ENCODE peak calls at places on chromosomes 3 and 15, in seven cellular contexts. Q, K, W, B, A, I and C are unnamed samples.

GRCh38 chr3:178086419-178086818 is 449.8 kb upstream of the KCNMB2 start:
- DNase-seq in B (no peak), W (no peak), Q (no peak), K (no peak), I (no peak), A (no peak), C (no peak)

GRCh38 chr3:112470791-112471190 is 28.5 kb downstream of the BTLA start:
- DNase-seq in B (no peak), Q (no peak), I (no peak), A (no peak), W (no peak), K (no peak), C (no peak)

GRCh38 chr3:82807781-82808180 is 1046.3 kb upstream of the GBE1 start:
- DNase-seq in Q (no peak), B (peak), W (no peak), I (no peak), K (no peak), A (no peak), C (no peak)

GRCh38 chr15:91874992-91875651 is 21.6 kb downstream of the SLCO3A1 start:
- DNase-seq in W (no peak), I (no peak), Q (no peak), A (no peak), K (no peak), B (no peak), C (no peak)

GRCh38 chr3:195767792-195768191 is 43.9 kb downstream of the MUC4 start:
- DNase-seq in Q (no peak), W (no peak), B (no peak), A (no peak), K (no peak), I (no peak), C (no peak)

GRCh38 chr3:181056276-181056675 is 66.7 kb upstream of the DNAJC19 start:
- DNase-seq in Q (no peak), K (no peak), A (no peak), W (no peak), B (no peak), I (no peak), C (no peak)

GRCh38 chr15:74781673-74782595 is at the start of gene CSK:
- DNase-seq in A (peak), B (peak), W (peak), Q (peak), I (peak), K (peak), C (no peak)

GRCh38 chr3:48784426-48785120 is 63.1 kb downstream of the PRKAR2A start:
- DNase-seq in W (no peak), A (no peak), K (no peak), Q (no peak), B (no peak), I (no peak), C (no peak)

GRCh38 chr3:160665784-160666526 is 11.0 kb upstream of the ARL14 start:
- DNase-seq in K (no peak), Q (no peak), B (no peak), I (no peak), W (no peak), A (no peak), C (no peak)

GRCh38 chr15:85329561-85330421 is 50.6 kb upstream of the AKAP13 start:
- DNase-seq in I (no peak), W (peak), Q (no peak), B (no peak), K (no peak), A (no peak), C (no peak)

GRCh38 chr15:35737521-35737920 is 191.6 kb upstream of the DPH6 start:
- DNase-seq in A (no peak), I (no peak), Q (no peak), B (no peak), K (no peak), W (no peak), C (no peak)

GRCh38 chr3:67875338-67875737 is 220.9 kb upstream of the SUCLG2 start:
- DNase-seq in I (no peak), B (no peak), Q (no peak), A (no peak), K (no peak), W (no peak), C (no peak)

GRCh38 chr15:26891448-26891881 is 24.6 kb downstream of the GABRA5 start:
- DNase-seq in I (no peak), B (peak), W (no peak), K (peak), Q (no peak), A (peak), C (peak)

GRCh38 chr3:197224034-197224444 is 74.4 kb downstream of the DLG1 start:
- DNase-seq in K (peak), I (no peak), B (no peak), Q (peak), A (no peak), W (peak), C (peak)

GRCh38 chr3:32046102-32046501 is 60.3 kb upstream of the GPD1L start:
- DNase-seq in B (no peak), Q (no peak), K (no peak), I (no peak), W (no peak), A (no peak), C (no peak)

GRCh38 chr3:151377768-151378385 is 6.7 kb downstream of the P2RY12 start:
- DNase-seq in Q (no peak), W (no peak), A (no peak), I (no peak), B (no peak), K (no peak), C (no peak)

GRCh38 chr15:80773792-80774352 is 5.3 kb upstream of the CEMIP start:
- DNase-seq in B (no peak), A (no peak), Q (no peak), W (no peak), K (no peak), I (no peak), C (no peak)

GRCh38 chr3:46860381-46861292 is 2.6 kb downstream of the MYL3 start:
- DNase-seq in B (peak), Q (no peak), I (no peak), A (no peak), W (no peak), K (no peak), C (no peak)

GRCh38 chr3:194375473-194375872 is 5.9 kb upstream of the LRRC15 start:
- DNase-seq in B (peak), I (no peak), Q (no peak), A (no peak), K (no peak), W (no peak), C (no peak)

GRCh38 chr3:171811059-171811912 is 1.0 kb upstream of the PLD1 start:
- DNase-seq in W (no peak), B (no peak), K (no peak), Q (peak), A (no peak), I (no peak), C (no peak)